ENCODE peak calls at places on chromosome 4, in ten cellular contexts. Y is NCI-H2081; J is NCI-H82; M is HCT116; C is prostate gland; D is activated CD4-positive, alpha-beta T cell treated with anti-CD3 and anti-CD28 coated beads, Interleukin-2, amount 50 U/mL, for 48 hours; B is stimulated activated CD4-positive, alpha-beta T cell treated with anti-CD3 and anti-CD28 coated beads, TNF-alpha, amount 100 ng/mL, for 48 hours; A is mesendoderm; S is NT2/D1; U is HEK293T. T is an unnamed sample.

GRCh38 chr4:657338-658030 is 16.6 kb downstream of the ATP5ME start:
- DNase-seq in Y (no peak), J (no peak), M (no peak), C (no peak), D (no peak), B (no peak), A (no peak), S (no peak), U (no peak), T (no peak)

GRCh38 chr4:73523126-73523525 is 41.6 kb downstream of the AFM start:
- DNase-seq in Y (no peak), J (peak), M (no peak), C (no peak), D (no peak), B (no peak), A (peak), S (no peak), U (no peak), T (no peak)

GRCh38 chr4:73707918-73708577 is 32.3 kb upstream of the CXCL8 start:
- DNase-seq in Y (no peak), J (no peak), M (peak), C (peak), D (no peak), B (no peak), A (peak), S (no peak), U (peak), T (no peak)

GRCh38 chr4:121696641-121697461 is at the start of gene ANXA5:
- DNase-seq in Y (peak), J (peak), M (peak), C (peak), D (peak), B (peak), A (peak), S (peak), U (peak), T (peak)

GRCh38 chr4:42605264-42605663 is 51.6 kb downstream of the ATP8A1 start:
- DNase-seq in Y (no peak), J (peak), M (no peak), C (no peak), D (no peak), B (no peak), A (peak), S (no peak), U (no peak), T (no peak)

GRCh38 chr4:5199142-5199541 is 147.9 kb downstream of the STK32B start:
- DNase-seq in Y (no peak), J (no peak), M (no peak), C (no peak), D (no peak), B (no peak), A (peak), S (no peak), U (no peak), T (no peak)

GRCh38 chr4:85491527-85491926 is 16.6 kb downstream of the ARHGAP24 start:
- DNase-seq in Y (peak), J (no peak), M (no peak), C (no peak), D (no peak), B (no peak), A (no peak), S (no peak), U (no peak), T (no peak)

GRCh38 chr4:140764785-140765392 is 8.7 kb upstream of the TBC1D9 start:
- DNase-seq in Y (no peak), J (no peak), M (no peak), C (no peak), D (no peak), B (no peak), A (peak), S (no peak), U (no peak), T (no peak)

GRCh38 chr4:26015133-26015651 is 101.2 kb downstream of the SMIM20 start:
- DNase-seq in Y (no peak), J (no peak), M (no peak), C (peak), D (no peak), B (no peak), A (peak), S (no peak), U (no peak), T (no peak)

GRCh38 chr4:127783026-127783769 is 1.1 kb downstream of the HSPA4L start:
- DNase-seq in Y (no peak), J (peak), M (peak), C (peak), D (no peak), B (no peak), A (peak), S (no peak), U (peak), T (no peak)

GRCh38 chr4:111400736-111401135 is 744.5 kb upstream of the FAM241A start:
- DNase-seq in Y (peak), J (no peak), M (no peak), C (no peak), D (no peak), B (no peak), A (no peak), S (no peak), U (no peak), T (no peak)

GRCh38 chr4:70197842-70198241 is 2.3 kb downstream of the ODAM start:
- DNase-seq in Y (no peak), J (no peak), M (no peak), C (peak), D (no peak), B (no peak), A (peak), S (no peak), U (no peak), T (no peak)

GRCh38 chr4:70704333-70705145 is 16.2 kb downstream of the UTP3 start:
- DNase-seq in Y (peak), J (peak), M (peak), C (peak), D (peak), B (no peak), A (peak), S (peak), U (peak), T (peak)

GRCh38 chr4:89067407-89067806 is 10.4 kb upstream of the FAM13A start:
- DNase-seq in Y (no peak), J (peak), M (no peak), C (no peak), D (no peak), B (no peak), A (peak), S (no peak), U (no peak), T (no peak)

GRCh38 chr4:148565801-148566200 is 123.6 kb upstream of the NR3C2 start:
- DNase-seq in Y (no peak), J (no peak), M (no peak), C (no peak), D (no peak), B (no peak), A (no peak), S (no peak), U (no peak), T (no peak)

GRCh38 chr4:87012265-87012953 is 77.6 kb downstream of the AFF1 start:
- DNase-seq in Y (no peak), J (no peak), M (no peak), C (peak), D (no peak), B (no peak), A (no peak), S (no peak), U (no peak), T (no peak)

GRCh38 chr4:99403380-99404194 is 31.6 kb downstream of the ADH7 start:
- DNase-seq in Y (no peak), J (no peak), M (no peak), C (no peak), D (no peak), B (no peak), A (no peak), S (no peak), U (no peak), T (no peak)

GRCh38 chr4:143402776-143403550 is 66.3 kb downstream of the GAB1 start:
- DNase-seq in Y (no peak), J (no peak), M (no peak), C (no peak), D (no peak), B (no peak), A (no peak), S (no peak), U (no peak), T (no peak)

GRCh38 chr4:184814686-184815045 is 11.1 kb downstream of the ACSL1 start:
- DNase-seq in Y (no peak), J (no peak), M (no peak), C (no peak), D (no peak), B (no peak), A (no peak), S (no peak), U (no peak), T (no peak)

GRCh38 chr4:148054275-148054674 is 322.4 kb downstream of the ARHGAP10 start:
- DNase-seq in Y (no peak), J (peak), M (no peak), C (no peak), D (no peak), B (no peak), A (no peak), S (no peak), U (no peak), T (no peak)

GRCh38 chr4:98682719-98683118 is 24.3 kb upstream of the TSPAN5 start:
- DNase-seq in Y (no peak), J (no peak), M (no peak), C (no peak), D (no peak), B (no peak), A (no peak), S (no peak), U (no peak), T (no peak)

GRCh38 chr4:77805802-77806201 is 13.4 kb downstream of the CNOT6L start:
- DNase-seq in Y (no peak), J (no peak), M (no peak), C (no peak), D (no peak), B (no peak), A (no peak), S (no peak), U (no peak), T (no peak)

GRCh38 chr4:105990933-105991332 is 95.7 kb downstream of the NPNT start:
- DNase-seq in Y (no peak), J (no peak), M (peak), C (peak), D (no peak), B (no peak), A (no peak), S (no peak), U (no peak), T (no peak)

GRCh38 chr4:83252782-83253405 is 31.7 kb downstream of the COQ2 start:
- DNase-seq in Y (peak), J (peak), M (peak), C (peak), D (peak), B (peak), A (peak), S (peak), U (peak), T (peak)

GRCh38 chr4:153432971-153433752 is 33.0 kb upstream of the TMEM131L start:
- DNase-seq in Y (peak), J (peak), M (peak), C (peak), D (peak), B (peak), A (peak), S (peak), U (peak), T (peak)

GRCh38 chr4:121272526-121272925 is 108.3 kb downstream of the QRFPR start:
- DNase-seq in Y (no peak), J (no peak), M (no peak), C (no peak), D (no peak), B (no peak), A (peak), S (no peak), U (no peak), T (no peak)

GRCh38 chr4:119666653-119667091 is 38.1 kb upstream of the PDE5A start:
- DNase-seq in Y (no peak), J (peak), M (no peak), C (no peak), D (no peak), B (no peak), A (peak), S (no peak), U (no peak), T (no peak)